ENCODE peak calls at places on chromosomes 16 and 17, in five cellular contexts. M is H9, S is IMR-90, E is neuronal stem cell, Q is trophoblast cell. U is an unnamed sample.

GRCh38 chr17:43579570-43580140 is 33.5 kb upstream of the ETV4 start:
- DNase-seq in M (no peak), S (peak), E (no peak), Q (peak), U (peak)

GRCh38 chr17:58575511-58575910 is 61.1 kb upstream of the MTMR4 start:
- DNase-seq in M (no peak), S (peak), E (no peak), Q (peak), U (peak)

GRCh38 chr16:65392831-65393565 is 271.1 kb upstream of the CDH11 start:
- DNase-seq in M (no peak), S (no peak), E (no peak), Q (no peak), U (peak)

GRCh38 chr16:83113317-83113716 is 486.5 kb downstream of the CDH13 start:
- DNase-seq in M (peak), S (peak), E (peak), Q (no peak), U (no peak)

GRCh38 chr16:81497690-81498089 is 53.1 kb downstream of the CMIP start:
- DNase-seq in M (no peak), S (no peak), E (no peak), Q (no peak), U (no peak)

GRCh38 chr16:85245307-85246172 is 133.3 kb upstream of the CIBAR2 start:
- DNase-seq in M (peak), S (peak), E (peak), Q (peak), U (peak)

GRCh38 chr16:85522842-85523601 is 90.1 kb upstream of the GSE1 start:
- DNase-seq in M (no peak), S (peak), E (no peak), Q (peak), U (peak)

GRCh38 chr16:68366062-68366461 is 55.2 kb downstream of the PRMT7 start:
- DNase-seq in M (no peak), S (no peak), E (no peak), Q (no peak), U (no peak)

GRCh38 chr17:28953444-28954118 is 2.3 kb upstream of the PHF12 start:
- DNase-seq in M (peak), S (peak), E (peak), Q (no peak), U (peak)

GRCh38 chr17:51118330-51119195 is 2.1 kb downstream of the SPAG9 start:
- DNase-seq in M (no peak), S (no peak), E (no peak), Q (no peak), U (no peak)

GRCh38 chr17:15231851-15232516 is 33.1 kb downstream of the PMP22 start:
- DNase-seq in M (no peak), S (no peak), E (no peak), Q (no peak), U (no peak)

GRCh38 chr17:15230866-15231265 is 34.3 kb downstream of the PMP22 start:
- DNase-seq in M (no peak), S (no peak), E (no peak), Q (no peak), U (no peak)

GRCh38 chr17:15233022-15233805 is 31.9 kb downstream of the PMP22 start:
- DNase-seq in M (peak), S (peak), E (no peak), Q (peak), U (peak)

GRCh38 chr17:15233971-15234370 is 31.2 kb downstream of the PMP22 start:
- DNase-seq in M (no peak), S (no peak), E (no peak), Q (peak), U (no peak)

GRCh38 chr17:15232517-15232915 is 32.6 kb downstream of the PMP22 start:
- DNase-seq in M (no peak), S (no peak), E (no peak), Q (peak), U (no peak)
- H3K4ac ChIP-seq in M (no peak), S (no peak), E (no peak), Q (no peak), U (no peak)

DNA sequence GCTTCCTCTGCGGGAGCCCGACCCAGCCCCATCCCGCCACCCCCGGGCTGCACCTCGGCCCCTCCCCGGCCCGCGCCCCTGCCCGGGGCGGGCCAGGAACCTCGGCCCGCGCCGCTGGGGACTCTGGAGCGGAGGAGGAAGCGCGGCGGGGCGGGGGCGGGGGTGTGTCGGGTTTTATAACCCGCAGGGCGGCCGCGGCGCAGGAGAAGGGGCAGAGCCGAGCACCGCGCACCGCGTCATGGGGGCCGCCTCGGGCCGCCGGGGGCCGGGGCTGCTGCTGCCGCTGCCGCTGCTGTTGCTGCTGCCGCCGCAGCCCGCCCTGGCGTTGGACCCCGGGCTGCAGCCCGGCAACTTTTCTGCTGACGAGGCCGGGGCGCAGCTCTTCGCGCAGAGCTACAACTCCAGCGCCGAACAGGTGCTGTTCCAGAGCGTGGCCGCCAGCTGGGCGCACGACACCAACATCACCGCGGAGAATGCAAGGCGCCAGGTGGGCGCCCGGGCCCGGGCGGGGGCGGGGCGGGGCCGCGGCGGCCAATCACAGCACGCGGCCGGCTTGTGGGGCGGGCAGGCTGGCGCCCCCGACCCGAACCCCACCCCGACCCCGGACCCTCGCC is at the start of gene ACE:
- DNase-seq in M (peak), S (peak), E (no peak), Q (no peak), U (peak)
- H3K23ac ChIP-seq in M (no peak), S (peak), E (peak), Q (no peak), U (no peak)

GRCh38 chr16:89360760-89361435 is 129.5 kb downstream of the ANKRD11 start:
- DNase-seq in M (no peak), S (no peak), E (no peak), Q (no peak), U (no peak)
- H2BK5ac ChIP-seq in M (no peak), S (no peak), E (no peak), Q (no peak), U (no peak)

DNA sequence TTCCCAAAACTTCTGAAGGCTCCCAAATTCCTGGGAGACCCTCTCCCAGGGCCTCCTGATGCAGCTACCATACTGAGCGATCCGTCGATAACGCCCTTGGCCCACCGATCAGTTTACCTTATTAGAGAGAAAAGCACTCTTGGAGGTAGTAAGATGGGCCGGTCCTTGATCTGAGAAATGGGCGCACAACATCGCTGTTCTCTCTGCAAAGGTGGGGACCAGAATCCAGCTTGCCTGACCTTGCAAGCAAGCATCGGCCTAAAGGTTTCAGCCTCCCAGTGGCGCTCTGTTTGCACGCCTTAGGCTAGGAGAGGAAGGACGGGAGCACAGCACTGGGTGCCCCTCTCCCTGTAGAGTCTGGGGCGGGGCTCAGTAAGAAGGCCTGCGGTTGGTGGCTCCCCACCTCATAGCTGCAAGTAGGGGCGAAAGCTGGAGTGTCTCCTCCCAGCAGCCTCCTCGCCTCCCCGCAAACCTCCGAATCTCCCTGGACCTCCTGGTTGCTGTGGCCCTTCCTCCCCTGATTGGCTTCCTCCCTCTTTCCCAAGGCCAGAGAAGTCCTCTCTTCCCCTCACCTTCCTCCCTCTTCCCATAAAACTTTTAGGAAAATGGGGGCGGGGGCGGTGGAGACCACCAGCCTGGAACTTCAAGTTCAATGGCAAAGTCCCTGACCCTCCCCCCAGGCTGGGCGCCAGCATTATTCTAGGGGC is at the start of gene PRAC1:
- DNase-seq in M (peak), S (no peak), E (no peak), Q (no peak), U (no peak)
- H3K4ac ChIP-seq in M (no peak), S (no peak), E (no peak), Q (no peak), U (no peak)

DNA sequence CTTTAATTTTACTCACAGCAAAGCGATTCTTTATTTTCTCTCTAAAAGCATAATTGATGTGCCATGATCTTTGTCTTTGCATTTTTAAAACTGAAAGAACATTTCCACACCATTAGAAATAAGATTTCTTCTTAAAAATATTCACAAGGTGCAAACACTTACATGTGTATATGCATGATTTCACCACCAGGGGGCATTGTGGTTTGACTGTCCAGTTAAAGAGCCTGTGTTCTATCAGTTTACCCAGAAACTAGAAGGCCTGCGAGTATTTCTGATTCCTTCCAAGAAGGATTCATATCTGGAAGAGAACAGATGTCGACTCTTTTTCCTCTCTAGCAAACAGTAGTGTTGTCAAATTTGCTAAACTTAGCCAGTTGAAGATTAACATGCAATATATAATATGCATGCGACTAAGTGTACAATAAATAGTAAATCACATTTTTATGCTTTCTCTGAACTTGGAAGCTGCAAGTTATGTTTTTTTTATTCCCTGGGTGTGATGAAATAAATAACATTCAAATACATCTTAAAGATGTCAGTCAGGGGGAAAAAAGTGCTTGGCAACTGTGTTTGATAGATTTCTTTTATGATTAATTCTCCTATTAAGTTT is 404.2 kb downstream of the WWOX start:
- DNase-seq in M (no peak), S (peak), E (peak), Q (peak), U (peak)
- H3K23ac ChIP-seq in M (no peak), S (no peak), E (no peak), Q (no peak), U (no peak)

GRCh38 chr16:88805887-88806393 is 2.4 kb downstream of the CDT1 start:
- DNase-seq in M (no peak), S (no peak), E (no peak), Q (no peak), U (no peak)

GRCh38 chr16:88806491-88807111 is 3.0 kb downstream of the CDT1 start:
- DNase-seq in M (no peak), S (no peak), E (no peak), Q (no peak), U (no peak)

GRCh38 chr16:88804173-88804551 is 573 bp downstream of the CDT1 start:
- DNase-seq in M (no peak), S (no peak), E (no peak), Q (no peak), U (no peak)

GRCh38 chr16:88804552-88805339 is 1.2 kb downstream of the CDT1 start:
- DNase-seq in M (peak), S (no peak), E (no peak), Q (no peak), U (no peak)

DNA sequence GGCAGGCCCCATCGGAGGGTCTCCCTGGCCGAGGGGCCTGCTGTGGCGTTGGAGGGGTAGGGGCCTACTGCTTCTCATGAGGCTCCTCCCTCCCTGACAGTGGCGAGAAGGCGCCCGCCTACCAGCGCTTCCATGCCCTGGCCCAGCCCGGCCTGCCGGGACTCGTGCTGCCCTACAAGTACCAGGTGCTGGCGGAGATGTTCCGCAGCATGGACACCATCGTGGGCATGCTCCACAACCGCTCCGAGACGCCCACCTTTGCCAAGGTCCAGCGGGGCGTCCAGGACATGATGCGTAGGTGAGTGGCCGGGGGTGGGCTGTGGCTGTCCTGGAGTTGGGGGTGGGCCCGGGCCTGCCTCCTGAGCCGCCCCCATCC is 1.7 kb downstream of the CDT1 start:
- DNase-seq in M (no peak), S (no peak), E (no peak), Q (no peak), U (no peak)
- H2BK5ac ChIP-seq in M (no peak), S (no peak), E (no peak), Q (no peak), U (no peak)